ENCODE peak calls at places on chromosome 11, in four cellular contexts. E, M, U and T are unnamed samples.

GRCh38 chr11:111602865-111603632 is 800 bp downstream of the SIK2 start:
- DNase-seq in E (no peak), U (peak; percentile 19), M (peak; percentile 33), T (no peak)

GRCh38 chr11:15519911-15520310 is 405.2 kb downstream of the INSC start:
- DNase-seq in U (no peak), E (no peak), M (no peak), T (no peak)

GRCh38 chr11:133619973-133620372 is 87.7 kb upstream of the OPCML start:
- DNase-seq in E (no peak), U (no peak), M (no peak), T (no peak)

GRCh38 chr11:33103836-33104235 is 57.4 kb downstream of the CSTF3 start:
- DNase-seq in M (no peak), E (no peak), U (no peak), T (no peak)

GRCh38 chr11:71251159-71251721 is 1.1 kb downstream of the SHANK2 start:
- DNase-seq in E (no peak), M (peak; percentile 29), U (no peak), T (no peak)

GRCh38 chr11:41879186-41879738 is 419.8 kb upstream of the LRRC4C start:
- DNase-seq in U (peak; percentile 73), E (no peak), M (no peak), T (no peak)

GRCh38 chr11:74942073-74942750 is 6.7 kb downstream of the XRRA1 start:
- DNase-seq in U (no peak), E (no peak), M (no peak), T (no peak)

GRCh38 chr11:47403571-47403970 is 4.8 kb upstream of the SLC39A13 start:
- DNase-seq in E (no peak), M (no peak), U (no peak), T (no peak)

GRCh38 chr11:31720666-31721199 is 90.4 kb downstream of the PAX6 start:
- DNase-seq in M (no peak), E (no peak), U (no peak), T (no peak)

GRCh38 chr11:8593935-8594909 is at the start of gene STK33:
- DNase-seq in U (no peak), E (no peak), M (peak; percentile 47), T (peak; percentile 81)

GRCh38 chr11:62269654-62270278 is at the start of gene SCGB2A2:
- DNase-seq in E (no peak), U (no peak), M (peak; percentile 9), T (no peak)

GRCh38 chr11:12642040-12642439 is 32.2 kb upstream of the TEAD1 start:
- DNase-seq in M (no peak), U (no peak), E (no peak), T (no peak)

GRCh38 chr11:26993965-26994446 is at the start of gene FIBIN:
- DNase-seq in M (no peak), E (no peak), U (peak; percentile 63), T (no peak)

GRCh38 chr11:63212742-63213141 is 30.7 kb downstream of the SLC22A25 start:
- DNase-seq in E (no peak), M (peak; percentile 24), U (peak; percentile 22), T (no peak)

DNA sequence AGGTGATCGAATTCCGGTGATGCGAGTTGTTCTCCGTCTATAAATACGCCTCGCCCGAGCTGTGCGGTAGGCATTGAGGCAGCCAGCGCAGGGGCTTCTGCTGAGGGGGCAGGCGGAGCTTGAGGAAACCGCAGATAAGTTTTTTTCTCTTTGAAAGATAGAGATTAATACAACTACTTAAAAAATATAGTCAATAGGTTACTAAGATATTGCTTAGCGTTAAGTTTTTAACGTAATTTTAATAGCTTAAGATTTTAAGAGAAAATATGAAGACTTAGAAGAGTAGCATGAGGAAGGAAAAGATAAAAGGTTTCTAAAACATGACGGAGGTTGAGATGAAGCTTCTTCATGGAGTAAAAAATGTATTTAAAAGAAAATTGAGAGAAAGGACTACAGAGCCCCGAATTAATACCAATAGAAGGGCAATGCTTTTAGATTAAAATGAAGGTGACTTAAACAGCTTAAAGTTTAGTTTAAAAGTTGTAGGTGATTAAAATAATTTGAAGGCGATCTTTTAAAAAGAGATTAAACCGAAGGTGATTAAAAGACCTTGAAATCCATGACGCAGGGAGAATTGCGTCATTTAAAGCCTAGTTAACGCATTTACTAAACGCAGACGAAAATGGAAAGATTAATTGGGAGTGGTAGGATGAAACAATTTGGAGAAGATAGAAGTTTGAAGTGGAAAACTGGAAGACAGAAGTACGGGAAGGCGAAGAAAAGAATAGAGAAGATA is at the start of gene MALAT1:
- DNase-seq in E (peak; percentile 97), U (peak; percentile 95), M (peak; percentile 93), T (peak; percentile 94)
- TF ChIP-seq CTCF in E (no peak), U (no peak), M (no peak), T (no peak)

GRCh38 chr11:59668950-59669610 is at the start of gene PATL1:
- DNase-seq in U (peak; percentile 98), E (peak; percentile 99), M (peak; percentile 98), T (peak; percentile 98)

GRCh38 chr11:59669611-59670009 is 773 bp upstream of the PATL1 start:
- DNase-seq in M (peak; percentile 21), U (peak; percentile 44), E (no peak), T (no peak)

GRCh38 chr11:59666969-59667368 is 1.9 kb downstream of the PATL1 start:
- DNase-seq in M (no peak), U (no peak), E (no peak), T (no peak)

GRCh38 chr11:59668188-59668949 is 468 bp downstream of the PATL1 start:
- DNase-seq in E (peak; percentile 77), M (peak; percentile 46), U (peak; percentile 18), T (no peak)

DNA sequence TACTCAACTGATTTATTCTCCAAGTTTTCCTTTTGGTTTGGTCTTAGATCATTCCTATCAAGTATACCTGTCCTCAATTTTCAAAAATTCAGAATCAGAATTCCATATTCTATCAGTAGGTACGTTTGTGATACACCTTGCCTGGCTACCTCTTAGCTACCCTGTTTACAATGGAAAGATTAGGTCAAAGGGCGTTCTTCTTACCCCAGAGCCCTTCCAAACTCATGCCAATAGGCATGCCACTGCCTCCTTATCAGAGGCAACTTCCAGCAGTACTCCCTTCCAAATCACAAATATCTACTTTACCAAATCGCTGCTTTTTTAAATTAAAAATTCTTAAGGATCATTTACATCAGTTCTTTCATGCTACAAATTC is 1.0 kb downstream of the PATL1 start:
- DNase-seq in E (no peak), M (no peak), U (no peak), T (no peak)
- TF ChIP-seq CTCF in E (no peak), M (no peak), U (no peak), T (no peak)

GRCh38 chr11:67381244-67381972 is 8.0 kb upstream of the CLCF1 start:
- DNase-seq in U (no peak), E (no peak), M (no peak), T (no peak)
- TF ChIP-seq CTCF in U (no peak), E (no peak), M (no peak), T (no peak)

GRCh38 chr11:65418431-65418680 is 4.2 kb upstream of the NEAT1 start:
- DNase-seq in M (no peak), U (no peak), E (no peak), T (no peak)
- TF ChIP-seq CTCF in M (no peak), U (no peak), E (no peak), T (no peak)

GRCh38 chr11:843086-843704 is 543 bp downstream of the TSPAN4 start:
- DNase-seq in U (no peak), E (no peak), M (no peak), T (no peak)

GRCh38 chr11:842370-843002 is at the start of the genes POLR2L and TSPAN4:
- DNase-seq in U (peak; percentile 80), E (peak; percentile 91), M (peak; percentile 91), T (peak; percentile 91)

GRCh38 chr11:844693-845644 is 2.3 kb downstream of the TSPAN4 start:
- DNase-seq in M (peak; percentile 62), U (peak; percentile 77), E (peak; percentile 95), T (no peak)

GRCh38 chr11:845872-846271 is 3.2 kb downstream of the TSPAN4 start:
- DNase-seq in E (no peak), U (no peak), M (no peak), T (no peak)

GRCh38 chr11:843818-844692 is 1.4 kb downstream of the TSPAN4 start:
- DNase-seq in U (peak; percentile 91), E (peak; percentile 97), M (peak; percentile 60), T (no peak)
- TF ChIP-seq CTCF in U (no peak), E (no peak), M (no peak), T (no peak)

DNA sequence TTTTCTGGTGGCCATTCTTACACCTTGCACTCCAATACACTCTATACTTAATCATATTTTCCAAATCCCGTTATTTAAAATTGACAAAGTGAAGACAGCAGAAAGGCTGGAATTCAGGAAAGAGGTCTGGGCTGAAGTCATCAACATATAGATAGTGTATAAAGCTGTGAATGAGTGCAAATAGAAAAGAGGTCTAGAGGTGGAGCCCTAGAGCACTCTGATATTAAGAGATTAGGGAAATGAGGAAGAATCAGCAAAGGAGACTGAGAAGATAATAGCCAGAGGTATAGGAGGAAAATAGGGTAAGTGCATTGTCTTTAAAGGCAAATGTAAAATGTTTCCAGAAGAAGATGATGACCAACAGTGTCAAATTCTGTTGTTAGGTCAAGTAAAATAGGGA is 7.9 kb downstream of the CTR9 start:
- DNase-seq in U (no peak), M (no peak), E (no peak), T (no peak)
- TF ChIP-seq CTCF in U (peak; percentile 48), M (no peak), E (no peak), T (peak; percentile 20)

GRCh38 chr11:60767388-60767811 is 10.7 kb downstream of the MS4A15 start:
- DNase-seq in U (no peak), M (no peak), E (no peak), T (no peak)
- TF ChIP-seq CTCF in U (peak; percentile 69), M (no peak), E (no peak), T (peak; percentile 68)

GRCh38 chr11:64564419-64564818 is 26.6 kb upstream of the SLC22A12 start:
- DNase-seq in M (no peak), E (no peak), U (no peak), T (no peak)

GRCh38 chr11:64563966-64564365 is 27.1 kb upstream of the SLC22A12 start:
- DNase-seq in E (no peak), U (no peak), M (no peak), T (no peak)

GRCh38 chr11:64566915-64567882 is 23.8 kb upstream of the SLC22A12 start:
- DNase-seq in M (no peak), U (no peak), E (no peak), T (no peak)

GRCh38 chr11:64566042-64566914 is 24.7 kb upstream of the SLC22A12 start:
- DNase-seq in E (peak; percentile 85), U (peak; percentile 18), M (peak; percentile 36), T (no peak)

DNA sequence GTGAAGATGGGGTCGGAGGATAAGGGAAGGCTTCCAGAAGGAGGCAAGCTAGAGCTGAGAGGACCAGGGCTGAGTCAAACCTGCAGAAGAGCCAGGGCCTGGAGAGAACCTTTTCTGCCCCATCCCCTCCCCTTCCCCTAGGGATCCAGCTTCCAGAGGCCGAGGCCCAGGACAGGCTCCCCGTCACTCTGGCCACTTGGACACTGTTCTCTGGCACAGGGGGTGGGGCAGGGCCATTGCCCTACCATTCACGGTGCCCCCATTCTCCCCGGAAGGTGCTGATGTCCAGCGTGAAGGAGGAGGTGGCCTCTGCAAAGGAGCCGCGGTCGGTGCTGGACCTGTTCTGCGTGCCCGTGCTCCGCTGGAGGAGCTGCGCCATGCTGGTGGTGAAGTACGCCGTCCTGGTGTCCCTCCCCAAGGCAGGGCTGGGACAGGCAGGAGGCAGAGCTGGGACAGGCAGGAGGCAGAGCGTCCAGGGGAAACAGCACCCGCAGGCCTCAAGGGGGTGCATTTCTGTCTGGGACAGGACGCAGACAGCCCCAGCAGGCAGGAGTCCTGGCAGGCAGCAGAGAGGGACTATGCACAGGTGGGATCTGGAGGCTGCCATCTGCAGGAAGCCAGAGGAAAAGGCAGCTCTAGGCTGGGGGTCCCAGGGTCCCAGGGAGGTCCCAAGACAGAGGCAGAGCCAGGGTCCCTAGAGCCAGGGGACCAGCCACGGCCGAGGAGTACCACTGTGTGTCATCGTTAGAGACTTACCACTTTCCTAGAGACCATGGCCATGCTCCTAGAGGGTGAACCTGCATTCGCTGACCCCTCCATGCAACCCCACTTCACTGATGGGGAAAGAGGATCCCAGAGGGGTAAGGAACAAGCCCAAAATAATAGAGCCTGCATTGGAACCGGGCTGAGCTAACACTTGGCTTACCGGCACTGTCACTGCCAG is 25.8 kb upstream of the SLC22A12 start:
- DNase-seq in E (no peak), U (no peak), M (no peak), T (no peak)
- TF ChIP-seq CTCF in E (no peak), U (peak; percentile 25), M (no peak), T (peak; percentile 33)